ENCODE peak calls at places on chromosomes 6 and 20, in four cellular contexts. S is EL; W is activated naive CD8-positive, alpha-beta T cell treated with anti-CD3 and anti-CD28 coated beads, Interleukin-2, amount 10 ng/mL, durations not matched to agents 7 days and 5 days; U is GM13977. V is an unnamed sample.

GRCh38 chr20:1423206-1423605 is 30.4 kb upstream of the FKBP1A start:
- DNase-seq in S (no peak), W (no peak), U (no peak), V (no peak)

GRCh38 chr6:90411292-90411781 is 114.7 kb upstream of the BACH2 start:
- DNase-seq in U (peak), S (no peak), W (no peak), V (no peak)

GRCh38 chr6:42266542-42266941 is 48.9 kb upstream of the MRPS10 start:
- DNase-seq in W (no peak), S (no peak), U (no peak), V (no peak)

GRCh38 chr6:10582774-10583508 is 61.8 kb downstream of the GCNT2 start:
- DNase-seq in U (no peak), W (peak), S (no peak), V (no peak)

GRCh38 chr6:111922454-111923297 is 49.4 kb upstream of the FYN start:
- DNase-seq in S (peak), W (no peak), U (no peak), V (no peak)

GRCh38 chr6:10968776-10969175 is 75.3 kb downstream of the ELOVL2 start:
- DNase-seq in S (peak), U (no peak), W (no peak), V (no peak)

GRCh38 chr6:112035446-112035845 is 18.5 kb upstream of the CCN6 start:
- DNase-seq in W (no peak), U (no peak), S (no peak), V (no peak)

GRCh38 chr6:101232946-101233345 is 160.6 kb upstream of the GRIK2 start:
- DNase-seq in W (no peak), U (no peak), S (no peak), V (no peak)

GRCh38 chr6:46526607-46527006 is 35.4 kb upstream of the RCAN2 start:
- DNase-seq in U (no peak), S (no peak), W (no peak), V (no peak)

GRCh38 chr6:166586424-166587156 is at the start of gene RAMACL:
- DNase-seq in W (no peak), U (peak), S (no peak), V (no peak)

GRCh38 chr6:12327391-12327790 is 37.2 kb downstream of the EDN1 start:
- DNase-seq in W (no peak), U (no peak), S (peak), V (no peak)

GRCh38 chr20:48523191-48523757 is 304.5 kb downstream of the PREX1 start:
- DNase-seq in W (no peak), U (peak), S (peak), V (peak)

GRCh38 chr6:134621858-134622257 is 303.9 kb upstream of the SGK1 start:
- DNase-seq in U (no peak), S (no peak), W (no peak), V (no peak)

V was measured in pulmonary artery endothelial cell.